ENCODE peak calls at places on chromosomes 2 and 18, in five cellular contexts. One of them, this sample, is unnamed.

GRCh38 chr2:203510941-203511305 is 24.2 kb downstream of the RAPH1 start:
- DNase-seq in mesenchymal stem cell: no peak
- DNase-seq in IMR-90: no peak
- DNase-seq in trophoblast cell: no peak
- DNase-seq in mesendoderm: no peak
- DNase-seq in this sample: no peak

GRCh38 chr2:172513935-172514586 is 41.8 kb upstream of the PDK1 start:
- DNase-seq in mesenchymal stem cell: no peak
- DNase-seq in IMR-90: no peak
- DNase-seq in trophoblast cell: no peak
- DNase-seq in mesendoderm: no peak
- DNase-seq in this sample: no peak

GRCh38 chr18:22609642-22610041 is 191.9 kb upstream of the CTAGE1 start:
- DNase-seq in mesenchymal stem cell: no peak
- DNase-seq in IMR-90: peak; percentile 16
- DNase-seq in trophoblast cell: peak; percentile 60
- DNase-seq in mesendoderm: peak; percentile 43
- DNase-seq in this sample: no peak

GRCh38 chr2:178517496-178517895 is 37.2 kb downstream of the PLEKHA3 start:
- DNase-seq in mesenchymal stem cell: no peak
- DNase-seq in IMR-90: no peak
- DNase-seq in trophoblast cell: no peak
- DNase-seq in mesendoderm: no peak
- DNase-seq in this sample: no peak

GRCh38 chr18:11071300-11071699 is 78.1 kb downstream of the PIEZO2 start:
- DNase-seq in mesenchymal stem cell: no peak
- DNase-seq in IMR-90: no peak
- DNase-seq in trophoblast cell: no peak
- DNase-seq in mesendoderm: no peak
- DNase-seq in this sample: no peak

GRCh38 chr2:240383871-240384700 is 51.4 kb upstream of the GPC1 start:
- DNase-seq in mesenchymal stem cell: no peak
- DNase-seq in IMR-90: no peak
- DNase-seq in trophoblast cell: peak; percentile 93
- DNase-seq in mesendoderm: no peak
- DNase-seq in this sample: no peak

GRCh38 chr18:48623468-48624220 is 84.8 kb downstream of the CTIF start:
- DNase-seq in mesenchymal stem cell: peak; percentile 70
- DNase-seq in IMR-90: peak; percentile 88
- DNase-seq in trophoblast cell: peak; percentile 74
- DNase-seq in mesendoderm: peak; percentile 89
- DNase-seq in this sample: no peak

GRCh38 chr18:3910507-3910906 is 460.5 kb downstream of the TGIF1 start:
- DNase-seq in mesenchymal stem cell: no peak
- DNase-seq in IMR-90: peak; percentile 68
- DNase-seq in trophoblast cell: no peak
- DNase-seq in mesendoderm: no peak
- DNase-seq in this sample: no peak

GRCh38 chr2:85852979-85853498 is 35.8 kb downstream of the ST3GAL5 start:
- DNase-seq in mesenchymal stem cell: no peak
- DNase-seq in IMR-90: no peak
- DNase-seq in trophoblast cell: no peak
- DNase-seq in mesendoderm: no peak
- DNase-seq in this sample: no peak

GRCh38 chr18:13387856-13388548 is 169.4 kb downstream of the LDLRAD4 start:
- DNase-seq in mesenchymal stem cell: peak; percentile 29
- DNase-seq in IMR-90: peak; percentile 36
- DNase-seq in trophoblast cell: no peak
- DNase-seq in mesendoderm: no peak
- DNase-seq in this sample: no peak

GRCh38 chr2:220000586-220000985 is 373.2 kb downstream of the SLC4A3 start:
- DNase-seq in mesenchymal stem cell: no peak
- DNase-seq in IMR-90: no peak
- DNase-seq in trophoblast cell: peak; percentile 69
- DNase-seq in mesendoderm: no peak
- DNase-seq in this sample: no peak

GRCh38 chr2:206260427-206261012 is 13.9 kb upstream of the ZDBF2 start:
- DNase-seq in mesenchymal stem cell: peak; percentile 40
- DNase-seq in IMR-90: peak; percentile 10
- DNase-seq in trophoblast cell: no peak
- DNase-seq in mesendoderm: no peak
- DNase-seq in this sample: no peak

GRCh38 chr2:73964223-73964622 is 20.5 kb upstream of the TET3 start:
- DNase-seq in mesenchymal stem cell: no peak
- DNase-seq in IMR-90: no peak
- DNase-seq in trophoblast cell: no peak
- DNase-seq in mesendoderm: no peak
- DNase-seq in this sample: no peak

GRCh38 chr2:166157578-166157977 is 29.8 kb upstream of the SCN1A start:
- DNase-seq in mesenchymal stem cell: no peak
- DNase-seq in IMR-90: no peak
- DNase-seq in trophoblast cell: no peak
- DNase-seq in mesendoderm: no peak
- DNase-seq in this sample: no peak

GRCh38 chr2:108351889-108352288 is 25.9 kb upstream of the SULT1C4 start:
- DNase-seq in mesenchymal stem cell: peak; percentile 17
- DNase-seq in IMR-90: no peak
- DNase-seq in trophoblast cell: no peak
- DNase-seq in mesendoderm: no peak
- DNase-seq in this sample: no peak

GRCh38 chr2:54969940-54970338 is 80.3 kb downstream of the RTN4 start:
- DNase-seq in mesenchymal stem cell: no peak
- DNase-seq in IMR-90: no peak
- DNase-seq in trophoblast cell: no peak
- DNase-seq in mesendoderm: no peak
- DNase-seq in this sample: no peak

GRCh38 chr2:196244516-196244915 is 73.1 kb upstream of the STK17B start:
- DNase-seq in mesenchymal stem cell: no peak
- DNase-seq in IMR-90: no peak
- DNase-seq in trophoblast cell: no peak
- DNase-seq in mesendoderm: no peak
- DNase-seq in this sample: no peak

GRCh38 chr2:1721706-1722483 is 22.4 kb downstream of the PXDN start:
- DNase-seq in mesenchymal stem cell: peak; percentile 93
- DNase-seq in IMR-90: peak; percentile 91
- DNase-seq in trophoblast cell: no peak
- DNase-seq in mesendoderm: no peak
- DNase-seq in this sample: no peak

GRCh38 chr2:26792720-26793119 is 6.9 kb downstream of the CENPA start:
- DNase-seq in mesenchymal stem cell: no peak
- DNase-seq in IMR-90: peak; percentile 12
- DNase-seq in trophoblast cell: no peak
- DNase-seq in mesendoderm: no peak
- DNase-seq in this sample: no peak

GRCh38 chr2:20179755-20180594 is 45.0 kb downstream of the SDC1 start:
- DNase-seq in mesenchymal stem cell: no peak
- DNase-seq in IMR-90: no peak
- DNase-seq in trophoblast cell: no peak
- DNase-seq in mesendoderm: peak; percentile 53
- DNase-seq in this sample: no peak

GRCh38 chr2:194714541-194714940 is 942.5 kb upstream of the SLC39A10 start:
- DNase-seq in mesenchymal stem cell: no peak
- DNase-seq in IMR-90: no peak
- DNase-seq in trophoblast cell: no peak
- DNase-seq in mesendoderm: no peak
- DNase-seq in this sample: no peak

GRCh38 chr2:109694190-109694589 is 80.0 kb downstream of the SOWAHC start:
- DNase-seq in mesenchymal stem cell: peak; percentile 16
- DNase-seq in IMR-90: no peak
- DNase-seq in trophoblast cell: peak; percentile 35
- DNase-seq in mesendoderm: peak; percentile 96
- DNase-seq in this sample: no peak

GRCh38 chr2:190186238-190186637 is 123.7 kb upstream of the MSTN start:
- DNase-seq in mesenchymal stem cell: no peak
- DNase-seq in IMR-90: peak; percentile 14
- DNase-seq in trophoblast cell: no peak
- DNase-seq in mesendoderm: no peak
- DNase-seq in this sample: no peak

GRCh38 chr2:97546711-97547110 is 43.0 kb downstream of the ANKRD36B start:
- DNase-seq in mesenchymal stem cell: no peak
- DNase-seq in IMR-90: no peak
- DNase-seq in trophoblast cell: no peak
- DNase-seq in mesendoderm: no peak
- DNase-seq in this sample: no peak

GRCh38 chr18:32735781-32736180 is 37.0 kb downstream of the KLHL14 start:
- DNase-seq in mesenchymal stem cell: peak; percentile 68
- DNase-seq in IMR-90: peak; percentile 24
- DNase-seq in trophoblast cell: no peak
- DNase-seq in mesendoderm: no peak
- DNase-seq in this sample: no peak

GRCh38 chr18:77098033-77098432 is 34.5 kb downstream of the MBP start:
- DNase-seq in mesenchymal stem cell: no peak
- DNase-seq in IMR-90: peak; percentile 84
- DNase-seq in trophoblast cell: no peak
- DNase-seq in mesendoderm: no peak
- DNase-seq in this sample: no peak

GRCh38 chr2:144320491-144320890 is 199.4 kb downstream of the ZEB2 start:
- DNase-seq in mesenchymal stem cell: peak; percentile 18
- DNase-seq in IMR-90: peak; percentile 28
- DNase-seq in trophoblast cell: no peak
- DNase-seq in mesendoderm: no peak
- DNase-seq in this sample: no peak

GRCh38 chr2:132627542-132627941 is 42.5 kb downstream of the LYPD1 start:
- DNase-seq in mesenchymal stem cell: no peak
- DNase-seq in IMR-90: no peak
- DNase-seq in trophoblast cell: no peak
- DNase-seq in mesendoderm: no peak
- DNase-seq in this sample: no peak

GRCh38 chr2:138282014-138282413 is 219.6 kb upstream of the SPOPL start:
- DNase-seq in mesenchymal stem cell: no peak
- DNase-seq in IMR-90: no peak
- DNase-seq in trophoblast cell: no peak
- DNase-seq in mesendoderm: no peak
- DNase-seq in this sample: no peak

GRCh38 chr2:128449226-128450061 is 130.8 kb upstream of the HS6ST1 start:
- DNase-seq in mesenchymal stem cell: no peak
- DNase-seq in IMR-90: no peak
- DNase-seq in trophoblast cell: no peak
- DNase-seq in mesendoderm: peak; percentile 26
- DNase-seq in this sample: no peak

GRCh38 chr2:2901384-2902345 is 476.0 kb downstream of the EIPR1 start:
- DNase-seq in mesenchymal stem cell: no peak
- DNase-seq in IMR-90: no peak
- DNase-seq in trophoblast cell: no peak
- DNase-seq in mesendoderm: no peak
- DNase-seq in this sample: no peak

GRCh38 chr2:241200822-241201395 is 12.4 kb downstream of the ANO7 start:
- DNase-seq in mesenchymal stem cell: no peak
- DNase-seq in IMR-90: no peak
- DNase-seq in trophoblast cell: no peak
- DNase-seq in mesendoderm: no peak
- DNase-seq in this sample: no peak

GRCh38 chr2:222627764-222628163 is 28.1 kb downstream of the FARSB start:
- DNase-seq in mesenchymal stem cell: no peak
- DNase-seq in IMR-90: no peak
- DNase-seq in trophoblast cell: no peak
- DNase-seq in mesendoderm: no peak
- DNase-seq in this sample: no peak

GRCh38 chr2:222623756-222624309 is 32.1 kb downstream of the FARSB start:
- DNase-seq in mesenchymal stem cell: no peak
- DNase-seq in IMR-90: no peak
- DNase-seq in trophoblast cell: no peak
- DNase-seq in mesendoderm: no peak
- DNase-seq in this sample: no peak

GRCh38 chr2:222622900-222623299 is 33.0 kb downstream of the FARSB start:
- DNase-seq in mesenchymal stem cell: no peak
- DNase-seq in IMR-90: no peak
- DNase-seq in trophoblast cell: no peak
- DNase-seq in mesendoderm: no peak
- DNase-seq in this sample: no peak

DNA sequence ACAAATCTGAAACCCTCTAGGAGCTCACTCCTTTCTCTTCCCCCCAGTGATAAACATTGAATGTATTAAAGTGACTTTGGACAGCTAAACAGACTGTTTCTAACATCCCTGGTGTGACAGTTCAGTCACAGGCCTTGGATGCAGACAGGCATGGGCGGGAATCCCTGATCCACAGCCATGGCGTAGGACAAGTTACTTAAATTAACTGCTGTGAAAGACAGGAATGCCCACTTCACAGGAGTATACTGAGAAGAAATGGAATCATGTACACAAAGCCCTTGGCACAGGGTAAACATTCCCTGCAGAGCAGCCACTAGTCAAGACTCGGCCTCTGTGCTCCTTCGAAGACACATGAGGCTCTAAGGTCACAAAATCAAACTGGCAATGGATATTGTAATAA is 34.0 kb downstream of the FARSB start:
- DNase-seq in mesenchymal stem cell: no peak
- DNase-seq in IMR-90: no peak
- DNase-seq in trophoblast cell: no peak
- DNase-seq in mesendoderm: no peak
- DNase-seq in this sample: no peak
- H3K4ac ChIP-seq in mesenchymal stem cell: no peak overlapping the region
- H3K4ac ChIP-seq in IMR-90: no peak overlapping the region
- H3K4ac ChIP-seq in trophoblast cell: no peak overlapping the region
- H3K4ac ChIP-seq in mesendoderm: no peak overlapping the region
- H3K4ac ChIP-seq in this sample: no peak overlapping the region

GRCh38 chr2:50066858-50067257 is 912.5 kb upstream of the FSHR start:
- DNase-seq in mesenchymal stem cell: no peak
- DNase-seq in IMR-90: no peak
- DNase-seq in trophoblast cell: no peak
- DNase-seq in mesendoderm: no peak
- DNase-seq in this sample: no peak

GRCh38 chr2:50065845-50066244 is 911.5 kb upstream of the FSHR start:
- DNase-seq in mesenchymal stem cell: no peak
- DNase-seq in IMR-90: no peak
- DNase-seq in trophoblast cell: no peak
- DNase-seq in mesendoderm: no peak
- DNase-seq in this sample: no peak
- H3K36me3 ChIP-seq in mesenchymal stem cell: no peaks in the 10 kb centered on the region
- H3K36me3 ChIP-seq in IMR-90: no peaks in the 10 kb centered on the region
- H3K36me3 ChIP-seq in trophoblast cell: no peaks in the 10 kb centered on the region
- H3K36me3 ChIP-seq in mesendoderm: no peaks in the 10 kb centered on the region
- H3K36me3 ChIP-seq in this sample: no peaks in the 10 kb centered on the region

GRCh38 chr2:120791961-120792295 is 56.3 kb downstream of the GLI2 start:
- DNase-seq in mesenchymal stem cell: no peak
- DNase-seq in IMR-90: peak; percentile 31
- DNase-seq in trophoblast cell: peak; percentile 29
- DNase-seq in mesendoderm: peak; percentile 88
- DNase-seq in this sample: no peak
- H3K4ac ChIP-seq in mesenchymal stem cell: no peak overlapping the region
- H3K4ac ChIP-seq in IMR-90: no peak overlapping the region
- H3K4ac ChIP-seq in trophoblast cell: no peak overlapping the region
- H3K4ac ChIP-seq in mesendoderm: no peak overlapping the region
- H3K4ac ChIP-seq in this sample: no peak overlapping the region

GRCh38 chr2:232417489-232417888 is 10.8 kb downstream of the ALPG start:
- DNase-seq in mesenchymal stem cell: no peak
- DNase-seq in IMR-90: no peak
- DNase-seq in trophoblast cell: no peak
- DNase-seq in mesendoderm: no peak
- DNase-seq in this sample: no peak
- H3K36me3 ChIP-seq in mesenchymal stem cell: no peaks in the 10 kb centered on the region
- H3K36me3 ChIP-seq in IMR-90: no peaks in the 10 kb centered on the region
- H3K36me3 ChIP-seq in trophoblast cell: no peaks in the 10 kb centered on the region
- H3K36me3 ChIP-seq in mesendoderm: no peaks in the 10 kb centered on the region
- H3K36me3 ChIP-seq in this sample: no peaks in the 10 kb centered on the region

This sample was measured in neuronal stem cell.